ENCODE peak calls at places on chromosomes 13 and 19, in four cellular contexts. R is ovary, T is sigmoid colon, Y is stomach. V is an unnamed sample.

GRCh38 chr19:50325310-50326100 is 3.7 kb downstream of the KCNC3 start:
- DNase-seq in R (no peak), T (no peak), Y (peak; percentile 77), V (no peak)

GRCh38 chr13:79405501-79405830 is 589 bp downstream of the RBM26 start:
- DNase-seq in R (no peak), T (peak; percentile 63), Y (no peak), V (no peak)

GRCh38 chr13:59211636-59212035 is 952.1 kb downstream of the DIAPH3 start:
- DNase-seq in R (no peak), T (no peak), Y (no peak), V (no peak)

GRCh38 chr19:39966617-39967016 is 4.3 kb upstream of the PSMC4 start:
- DNase-seq in R (no peak), T (no peak), Y (peak; percentile 16), V (no peak)

GRCh38 chr19:17854061-17854460 is 5.6 kb upstream of the RPL18A start:
- DNase-seq in R (no peak), T (no peak), Y (no peak), V (no peak)

GRCh38 chr19:46192990-46193650 is 36.4 kb upstream of the IGFL1 start:
- DNase-seq in R (no peak), T (no peak), Y (no peak), V (no peak)

GRCh38 chr13:74251778-74252519 is 117.7 kb upstream of the KLF12 start:
- DNase-seq in R (no peak), T (no peak), Y (no peak), V (no peak)

GRCh38 chr13:95207769-95208366 is 93.4 kb downstream of the ABCC4 start:
- DNase-seq in R (no peak), T (no peak), Y (no peak), V (no peak)

GRCh38 chr13:101955764-101956163 is 446.1 kb downstream of the FGF14 start:
- DNase-seq in R (no peak), T (no peak), Y (no peak), V (no peak)
- H3K4me3 ChIP-seq in R (no peak overlapping the region), T (no peak overlapping the region), Y (no peak overlapping the region), V (no peak overlapping the region)

DNA sequence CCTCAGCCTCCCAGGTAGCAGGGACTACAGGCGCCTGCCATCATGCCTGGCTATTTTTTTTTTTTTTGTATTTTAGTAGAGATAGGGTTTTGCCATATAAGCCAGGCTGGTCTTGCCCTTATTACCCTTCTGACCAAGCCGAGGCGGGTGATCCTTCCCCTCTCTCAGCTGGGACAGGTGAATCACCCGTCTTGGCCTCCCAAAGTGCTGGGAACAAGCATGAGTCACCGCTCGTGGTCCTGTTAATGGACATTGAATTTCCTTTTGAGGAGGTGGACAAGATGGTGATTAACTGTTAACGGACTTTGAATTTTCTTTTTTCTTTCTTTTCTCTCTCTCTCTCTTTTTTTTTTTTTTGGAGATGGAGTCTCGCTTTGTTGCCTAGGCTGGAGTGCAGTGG is 10.6 kb downstream of the CD70 start:
- DNase-seq in R (no peak), T (no peak), Y (no peak), V (no peak)
- TF ChIP-seq EP300 in R (no peak), T (no peak), Y (no peak), V (no peak)

GRCh38 chr19:42228640-42229039 is 8.5 kb downstream of the ZNF526 start:
- DNase-seq in R (no peak), T (no peak), Y (no peak), V (no peak)

GRCh38 chr19:42232435-42232834 is 10.0 kb downstream of the GSK3A start:
- DNase-seq in R (no peak), T (no peak), Y (no peak), V (no peak)

GRCh38 chr19:42229855-42230331 is 9.8 kb downstream of the ZNF526 start:
- DNase-seq in R (no peak), T (no peak), Y (no peak), V (no peak)

GRCh38 chr19:42226886-42227285 is 6.8 kb downstream of the ZNF526 start:
- DNase-seq in R (no peak), T (no peak), Y (no peak), V (no peak)

DNA sequence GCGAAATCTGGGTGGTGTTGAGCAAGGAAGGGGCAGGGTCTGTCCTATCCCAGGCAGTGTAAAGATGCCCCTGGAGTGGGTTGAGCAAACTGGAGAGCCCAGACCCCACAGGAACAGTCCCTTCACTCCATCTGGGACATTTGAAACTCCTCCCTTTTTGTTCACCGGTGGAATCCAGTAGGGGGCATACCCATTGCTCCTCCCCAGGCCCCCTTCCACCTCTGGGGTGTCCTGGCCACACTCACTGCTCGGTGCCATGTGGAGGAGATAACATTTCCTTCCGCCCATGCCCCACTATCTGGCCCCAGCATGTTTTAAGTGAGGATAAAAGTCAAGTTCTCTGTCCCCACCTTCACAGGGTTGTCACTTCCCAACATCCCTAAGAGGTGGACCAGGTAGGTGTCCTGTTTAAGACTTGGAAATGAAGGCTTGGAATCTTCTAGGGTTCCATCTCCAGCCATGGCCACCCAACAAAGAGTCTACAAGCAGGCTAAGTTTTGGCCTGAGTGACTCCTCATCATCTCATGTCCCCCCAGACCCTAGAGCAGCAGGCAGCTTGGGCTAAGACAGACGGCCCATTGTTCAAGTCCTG is 9.2 kb downstream of the ZNF526 start:
- DNase-seq in R (no peak), T (no peak), Y (no peak), V (no peak)
- H3K27ac ChIP-seq in R (no peak overlapping the region), T (no peak overlapping the region), Y (no peak overlapping the region), V (no peak overlapping the region)

GRCh38 chr19:3605770-3606169 is 905 bp downstream of the TBXA2R start:
- DNase-seq in R (no peak), T (no peak), Y (no peak), V (no peak)

GRCh38 chr19:3605361-3605760 is 1.3 kb downstream of the TBXA2R start:
- DNase-seq in R (no peak), T (no peak), Y (no peak), V (no peak)

GRCh38 chr19:3606174-3606689 is 443 bp downstream of the TBXA2R start:
- DNase-seq in R (no peak), T (peak; percentile 75), Y (peak; percentile 78), V (peak; percentile 72)

GRCh38 chr19:3604227-3604986 is 2.3 kb downstream of the TBXA2R start:
- DNase-seq in R (no peak), T (no peak), Y (no peak), V (peak; percentile 60)

GRCh38 chr19:3604987-3605343 is 1.7 kb downstream of the TBXA2R start:
- DNase-seq in R (no peak), T (peak; percentile 59), Y (no peak), V (no peak)
- H3K4me3 ChIP-seq in R (no peak overlapping the region), T (no peak overlapping the region), Y (no peak overlapping the region), V (no peak overlapping the region)

DNA sequence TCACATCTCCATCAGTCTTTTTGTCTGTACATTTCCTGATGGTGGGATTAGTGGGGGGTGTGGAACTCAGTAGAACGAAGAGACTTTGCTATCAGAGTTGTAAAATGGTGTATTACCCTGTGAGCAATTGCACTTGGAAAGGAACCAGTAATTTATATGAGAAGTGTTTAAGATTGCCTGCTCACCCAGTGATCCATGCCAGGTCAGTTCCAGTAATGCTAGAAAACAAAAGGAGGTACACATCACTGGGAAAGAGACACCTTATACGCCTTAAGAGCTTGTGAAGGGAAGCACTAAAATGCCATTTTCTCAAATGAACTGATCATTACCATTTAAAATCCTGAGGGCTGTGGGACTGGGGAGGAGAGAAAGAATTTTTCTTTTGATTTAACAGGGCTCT is 7.5 kb upstream of the DACH1 start:
- DNase-seq in R (no peak), T (no peak), Y (no peak), V (no peak)
- TF ChIP-seq EP300 in R (no peak), T (no peak), Y (no peak), V (no peak)

GRCh38 chr13:30634838-30635237 is 17.1 kb downstream of the USPL1 start:
- DNase-seq in R (no peak), T (no peak), Y (no peak), V (no peak)

DNA sequence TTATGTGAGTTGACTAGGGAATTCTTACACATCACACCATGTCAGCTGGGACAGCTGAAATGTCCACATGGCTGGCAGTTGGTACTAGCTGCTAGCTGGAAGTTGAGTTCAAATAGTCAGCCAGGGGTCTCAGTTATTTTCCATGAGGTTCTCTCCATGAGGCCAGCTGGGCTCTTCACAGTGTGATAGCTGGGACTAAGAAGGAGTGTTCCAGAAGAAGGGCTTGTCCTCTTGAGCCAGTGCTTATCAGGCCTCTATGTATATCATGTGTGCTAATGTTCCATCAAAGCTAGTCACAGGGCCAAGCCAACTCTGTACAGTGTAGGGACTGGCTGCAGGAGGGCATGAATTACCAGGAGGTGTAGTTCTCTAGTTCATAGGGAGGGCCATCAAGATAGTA is 11.8 kb downstream of the USPL1 start:
- DNase-seq in R (no peak), T (no peak), Y (no peak), V (no peak)
- H3K27ac ChIP-seq in R (no peak overlapping the region), T (no peak overlapping the region), Y (no peak overlapping the region), V (no peak overlapping the region)